ENCODE peak calls at places on chromosomes 1 and 21, in seven cellular contexts. One of them, this sample, is unnamed.

GRCh38 chr1:224644553-224645154 is 28.5 kb downstream of the CNIH3 start:
- DNase-seq in GM12878: peak; percentile 24
- DNase-seq in IMR-90: peak; percentile 55
- DNase-seq in endodermal cell: peak; percentile 92
- DNase-seq in fibroblast of mammary gland: peak; percentile 65
- DNase-seq in adrenal gland: peak; percentile 52
- DNase-seq in OCI-LY7: peak; percentile 64
- DNase-seq in this sample: peak; percentile 75

GRCh38 chr1:40633563-40634376 is 31.7 kb downstream of the RIMS3 start:
- DNase-seq in GM12878: no peak
- DNase-seq in IMR-90: no peak
- DNase-seq in endodermal cell: peak; percentile 26
- DNase-seq in fibroblast of mammary gland: no peak
- DNase-seq in adrenal gland: peak; percentile 86
- DNase-seq in OCI-LY7: no peak
- DNase-seq in this sample: no peak

GRCh38 chr1:212167098-212167497 is 118.1 kb upstream of the PPP2R5A start:
- DNase-seq in GM12878: no peak
- DNase-seq in IMR-90: peak; percentile 90
- DNase-seq in endodermal cell: no peak
- DNase-seq in fibroblast of mammary gland: peak; percentile 83
- DNase-seq in adrenal gland: peak; percentile 83
- DNase-seq in OCI-LY7: no peak
- DNase-seq in this sample: no peak

GRCh38 chr1:84780000-84780716 is 89.9 kb upstream of the SSX2IP start:
- DNase-seq in GM12878: no peak
- DNase-seq in IMR-90: peak; percentile 5
- DNase-seq in endodermal cell: no peak
- DNase-seq in fibroblast of mammary gland: peak; percentile 52
- DNase-seq in adrenal gland: peak; percentile 55
- DNase-seq in OCI-LY7: no peak
- DNase-seq in this sample: no peak

GRCh38 chr1:232978091-232978634 is 27.8 kb downstream of the NTPCR start:
- DNase-seq in GM12878: no peak
- DNase-seq in IMR-90: peak; percentile 52
- DNase-seq in endodermal cell: no peak
- DNase-seq in fibroblast of mammary gland: no peak
- DNase-seq in adrenal gland: no peak
- DNase-seq in OCI-LY7: no peak
- DNase-seq in this sample: peak; percentile 45

GRCh38 chr1:54259546-54259945 is 59.6 kb downstream of the MRPL37 start:
- DNase-seq in GM12878: no peak
- DNase-seq in IMR-90: no peak
- DNase-seq in endodermal cell: no peak
- DNase-seq in fibroblast of mammary gland: no peak
- DNase-seq in adrenal gland: no peak
- DNase-seq in OCI-LY7: no peak
- DNase-seq in this sample: no peak

GRCh38 chr1:35120458-35121133 is 41.4 kb downstream of the ZMYM1 start:
- DNase-seq in GM12878: no peak
- DNase-seq in IMR-90: peak; percentile 2
- DNase-seq in endodermal cell: peak; percentile 48
- DNase-seq in fibroblast of mammary gland: peak; percentile 9
- DNase-seq in adrenal gland: peak; percentile 41
- DNase-seq in OCI-LY7: no peak
- DNase-seq in this sample: peak; percentile 71

GRCh38 chr1:45430486-45430885 is 60.5 kb downstream of the TESK2 start:
- DNase-seq in GM12878: no peak
- DNase-seq in IMR-90: no peak
- DNase-seq in endodermal cell: no peak
- DNase-seq in fibroblast of mammary gland: no peak
- DNase-seq in adrenal gland: no peak
- DNase-seq in OCI-LY7: no peak
- DNase-seq in this sample: no peak

GRCh38 chr1:43464840-43465693 is 11.3 kb upstream of the HYI start:
- DNase-seq in GM12878: no peak
- DNase-seq in IMR-90: no peak
- DNase-seq in endodermal cell: no peak
- DNase-seq in fibroblast of mammary gland: peak; percentile 58
- DNase-seq in adrenal gland: no peak
- DNase-seq in OCI-LY7: no peak
- DNase-seq in this sample: no peak

GRCh38 chr1:109161836-109162606 is 48.1 kb downstream of the ELAPOR1 start:
- DNase-seq in GM12878: peak; percentile 58
- DNase-seq in IMR-90: peak; percentile 89
- DNase-seq in endodermal cell: no peak
- DNase-seq in fibroblast of mammary gland: peak; percentile 72
- DNase-seq in adrenal gland: peak; percentile 63
- DNase-seq in OCI-LY7: no peak
- DNase-seq in this sample: peak; percentile 87

GRCh38 chr1:15283500-15283899 is 36.5 kb downstream of the FHAD1 start:
- DNase-seq in GM12878: no peak
- DNase-seq in IMR-90: peak; percentile 59
- DNase-seq in endodermal cell: peak; percentile 52
- DNase-seq in fibroblast of mammary gland: peak; percentile 16
- DNase-seq in adrenal gland: peak; percentile 55
- DNase-seq in OCI-LY7: no peak
- DNase-seq in this sample: no peak

GRCh38 chr1:7644086-7644485 is 127.0 kb upstream of the VAMP3 start:
- DNase-seq in GM12878: no peak
- DNase-seq in IMR-90: no peak
- DNase-seq in endodermal cell: no peak
- DNase-seq in fibroblast of mammary gland: no peak
- DNase-seq in adrenal gland: no peak
- DNase-seq in OCI-LY7: no peak
- DNase-seq in this sample: no peak

GRCh38 chr1:30514945-30515344 is 208.4 kb downstream of the MATN1 start:
- DNase-seq in GM12878: no peak
- DNase-seq in IMR-90: no peak
- DNase-seq in endodermal cell: peak; percentile 28
- DNase-seq in fibroblast of mammary gland: no peak
- DNase-seq in adrenal gland: no peak
- DNase-seq in OCI-LY7: no peak
- DNase-seq in this sample: no peak

GRCh38 chr1:206979379-206980043 is 9.3 kb upstream of the FCAMR start:
- DNase-seq in GM12878: no peak
- DNase-seq in IMR-90: peak; percentile 41
- DNase-seq in endodermal cell: no peak
- DNase-seq in fibroblast of mammary gland: peak; percentile 40
- DNase-seq in adrenal gland: peak; percentile 20
- DNase-seq in OCI-LY7: peak; percentile 13
- DNase-seq in this sample: peak; percentile 41

GRCh38 chr1:199684686-199685273 is 342.7 kb upstream of the NR5A2 start:
- DNase-seq in GM12878: peak; percentile 8
- DNase-seq in IMR-90: peak; percentile 82
- DNase-seq in endodermal cell: peak; percentile 63
- DNase-seq in fibroblast of mammary gland: peak; percentile 78
- DNase-seq in adrenal gland: peak; percentile 17
- DNase-seq in OCI-LY7: peak; percentile 62
- DNase-seq in this sample: peak; percentile 53

GRCh38 chr1:44603718-44604117 is 70.6 kb downstream of the TMEM53 start:
- DNase-seq in GM12878: no peak
- DNase-seq in IMR-90: no peak
- DNase-seq in endodermal cell: no peak
- DNase-seq in fibroblast of mammary gland: no peak
- DNase-seq in adrenal gland: no peak
- DNase-seq in OCI-LY7: no peak
- DNase-seq in this sample: no peak

GRCh38 chr1:161177112-161177935 is at the start of gene B4GALT3:
- DNase-seq in GM12878: no peak
- DNase-seq in IMR-90: peak; percentile 65
- DNase-seq in endodermal cell: peak; percentile 99
- DNase-seq in fibroblast of mammary gland: peak; percentile 78
- DNase-seq in adrenal gland: peak; percentile 86
- DNase-seq in OCI-LY7: peak; percentile 87
- DNase-seq in this sample: peak; percentile 90

GRCh38 chr1:54229281-54229891 is 29.4 kb downstream of the MRPL37 start:
- DNase-seq in GM12878: no peak
- DNase-seq in IMR-90: peak; percentile 72
- DNase-seq in endodermal cell: no peak
- DNase-seq in fibroblast of mammary gland: peak; percentile 53
- DNase-seq in adrenal gland: peak; percentile 73
- DNase-seq in OCI-LY7: no peak
- DNase-seq in this sample: no peak

GRCh38 chr1:23193391-23194118 is 23.7 kb downstream of the HTR1D start:
- DNase-seq in GM12878: no peak
- DNase-seq in IMR-90: no peak
- DNase-seq in endodermal cell: no peak
- DNase-seq in fibroblast of mammary gland: no peak
- DNase-seq in adrenal gland: no peak
- DNase-seq in OCI-LY7: no peak
- DNase-seq in this sample: no peak

GRCh38 chr1:221630236-221630635 is 111.7 kb downstream of the DUSP10 start:
- DNase-seq in GM12878: no peak
- DNase-seq in IMR-90: no peak
- DNase-seq in endodermal cell: peak; percentile 47
- DNase-seq in fibroblast of mammary gland: no peak
- DNase-seq in adrenal gland: no peak
- DNase-seq in OCI-LY7: no peak
- DNase-seq in this sample: no peak

GRCh38 chr1:4046836-4047461 is 146.9 kb upstream of the C1orf174 start:
- DNase-seq in GM12878: no peak
- DNase-seq in IMR-90: no peak
- DNase-seq in endodermal cell: peak; percentile 54
- DNase-seq in fibroblast of mammary gland: no peak
- DNase-seq in adrenal gland: no peak
- DNase-seq in OCI-LY7: peak; percentile 92
- DNase-seq in this sample: no peak

GRCh38 chr21:35254006-35254751 is 205.1 kb upstream of the RUNX1 start:
- DNase-seq in GM12878: no peak
- DNase-seq in IMR-90: peak; percentile 87
- DNase-seq in endodermal cell: no peak
- DNase-seq in fibroblast of mammary gland: peak; percentile 91
- DNase-seq in adrenal gland: no peak
- DNase-seq in OCI-LY7: no peak
- DNase-seq in this sample: no peak

GRCh38 chr1:228748431-228748830 is 13.2 kb downstream of the RHOU start:
- DNase-seq in GM12878: no peak
- DNase-seq in IMR-90: no peak
- DNase-seq in endodermal cell: no peak
- DNase-seq in fibroblast of mammary gland: no peak
- DNase-seq in adrenal gland: no peak
- DNase-seq in OCI-LY7: no peak
- DNase-seq in this sample: no peak

GRCh38 chr1:85333186-85333585 is 56.8 kb upstream of the BCL10 start:
- DNase-seq in GM12878: no peak
- DNase-seq in IMR-90: no peak
- DNase-seq in endodermal cell: no peak
- DNase-seq in fibroblast of mammary gland: no peak
- DNase-seq in adrenal gland: no peak
- DNase-seq in OCI-LY7: no peak
- DNase-seq in this sample: no peak

GRCh38 chr1:113616201-113616600 is 143.1 kb downstream of the PHTF1 start:
- DNase-seq in GM12878: no peak
- DNase-seq in IMR-90: peak; percentile 30
- DNase-seq in endodermal cell: no peak
- DNase-seq in fibroblast of mammary gland: peak; percentile 35
- DNase-seq in adrenal gland: no peak
- DNase-seq in OCI-LY7: no peak
- DNase-seq in this sample: no peak

GRCh38 chr1:167439301-167439988 is 78.9 kb downstream of the CD247 start:
- DNase-seq in GM12878: no peak
- DNase-seq in IMR-90: peak; percentile 28
- DNase-seq in endodermal cell: peak; percentile 89
- DNase-seq in fibroblast of mammary gland: peak; percentile 37
- DNase-seq in adrenal gland: peak; percentile 54
- DNase-seq in OCI-LY7: peak; percentile 71
- DNase-seq in this sample: peak; percentile 46
- H3K4me3 ChIP-seq in GM12878: peak overlapping the region; percentile 42
- H3K4me3 ChIP-seq in IMR-90: peak overlapping the region; percentile 47
- H3K4me3 ChIP-seq in endodermal cell: peak overlapping the region; percentile 77
- H3K4me3 ChIP-seq in fibroblast of mammary gland: peak overlapping the region; percentile 27
- H3K4me3 ChIP-seq in adrenal gland: no peak overlapping the region
- H3K4me3 ChIP-seq in OCI-LY7: peak overlapping the region; percentile 57
- H3K4me3 ChIP-seq in this sample: peak overlapping the region; percentile 63

GRCh38 chr1:52356818-52357355 is 9.1 kb downstream of the CC2D1B start:
- DNase-seq in GM12878: no peak
- DNase-seq in IMR-90: no peak
- DNase-seq in endodermal cell: no peak
- DNase-seq in fibroblast of mammary gland: no peak
- DNase-seq in adrenal gland: no peak
- DNase-seq in OCI-LY7: no peak
- DNase-seq in this sample: no peak
- TF ChIP-seq CTCF in GM12878: no peak
- TF ChIP-seq CTCF in IMR-90: no peak
- TF ChIP-seq CTCF in endodermal cell: no peak
- TF ChIP-seq CTCF in fibroblast of mammary gland: no peak
- TF ChIP-seq CTCF in adrenal gland: no peak
- TF ChIP-seq CTCF in OCI-LY7: no peak
- TF ChIP-seq CTCF in this sample: no peak

DNA sequence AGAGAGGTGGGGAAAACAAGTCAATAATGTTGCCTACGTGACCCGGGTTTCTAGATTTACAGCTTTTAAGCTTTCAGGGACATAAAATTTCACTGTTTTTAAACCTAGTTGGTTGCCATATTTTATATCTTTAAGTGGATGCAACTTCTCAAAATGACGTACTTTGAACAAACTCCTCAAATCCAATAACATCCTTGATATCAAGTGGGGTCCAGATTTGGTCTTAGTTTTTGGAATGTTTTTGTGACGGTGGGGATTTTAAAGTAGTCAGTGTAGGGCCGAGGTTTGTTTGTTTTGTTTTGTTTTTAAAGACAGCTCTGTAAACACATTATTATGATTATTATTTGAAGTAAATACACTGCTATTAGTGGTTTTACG is 452 bp downstream of the CDKN2C start:
- DNase-seq in GM12878: no peak
- DNase-seq in IMR-90: no peak
- DNase-seq in endodermal cell: no peak
- DNase-seq in fibroblast of mammary gland: peak; percentile 44
- DNase-seq in adrenal gland: no peak
- DNase-seq in OCI-LY7: no peak
- DNase-seq in this sample: no peak
- H3K4me3 ChIP-seq in GM12878: peak overlapping the region; percentile 99
- H3K4me3 ChIP-seq in IMR-90: peak overlapping the region; percentile 88
- H3K4me3 ChIP-seq in endodermal cell: peak overlapping the region; percentile 79
- H3K4me3 ChIP-seq in fibroblast of mammary gland: peak overlapping the region; percentile 97
- H3K4me3 ChIP-seq in adrenal gland: peak overlapping the region; percentile 97
- H3K4me3 ChIP-seq in OCI-LY7: peak overlapping the region; percentile 88
- H3K4me3 ChIP-seq in this sample: peak overlapping the region; percentile 79

GRCh38 chr1:156319664-156320063 is 18.4 kb downstream of the CCT3 start:
- DNase-seq in GM12878: no peak
- DNase-seq in IMR-90: peak; percentile 34
- DNase-seq in endodermal cell: no peak
- DNase-seq in fibroblast of mammary gland: peak; percentile 35
- DNase-seq in adrenal gland: no peak
- DNase-seq in OCI-LY7: peak; percentile 42
- DNase-seq in this sample: peak; percentile 18

GRCh38 chr1:156316909-156317308 is 17.8 kb upstream of the VHLL start:
- DNase-seq in GM12878: no peak
- DNase-seq in IMR-90: no peak
- DNase-seq in endodermal cell: no peak
- DNase-seq in fibroblast of mammary gland: no peak
- DNase-seq in adrenal gland: peak; percentile 2
- DNase-seq in OCI-LY7: no peak
- DNase-seq in this sample: no peak

DNA sequence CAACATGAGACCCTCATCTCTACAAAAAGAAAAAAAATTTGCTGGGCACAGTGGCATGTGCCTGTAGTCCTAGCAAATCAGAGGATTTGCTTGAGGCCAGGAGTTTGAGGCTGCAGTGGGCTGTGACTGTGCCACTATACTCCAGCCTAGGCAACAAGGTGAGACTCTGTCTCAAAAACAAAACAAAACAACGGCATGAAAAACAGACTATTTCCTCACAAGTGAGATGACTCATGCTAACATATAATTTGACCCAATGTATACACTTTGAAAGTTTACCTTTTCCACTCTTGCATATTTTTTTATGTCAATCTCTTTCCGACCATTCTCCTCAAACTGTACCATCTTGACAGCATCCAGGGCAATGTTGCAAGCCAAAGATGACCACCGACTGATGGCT is 17.5 kb downstream of the CCT3 start:
- DNase-seq in GM12878: no peak
- DNase-seq in IMR-90: peak; percentile 21
- DNase-seq in endodermal cell: no peak
- DNase-seq in fibroblast of mammary gland: no peak
- DNase-seq in adrenal gland: no peak
- DNase-seq in OCI-LY7: no peak
- DNase-seq in this sample: no peak
- TF ChIP-seq CTCF in GM12878: no peak
- TF ChIP-seq CTCF in IMR-90: no peak
- TF ChIP-seq CTCF in endodermal cell: no peak
- TF ChIP-seq CTCF in fibroblast of mammary gland: no peak
- TF ChIP-seq CTCF in adrenal gland: no peak
- TF ChIP-seq CTCF in OCI-LY7: no peak
- TF ChIP-seq CTCF in this sample: no peak

This sample was measured in GM12865.